ENCODE peak calls at places on chromosomes 13 and 19, in six cellular contexts. D is activated T-helper 1 cell treated with Interleukin-2 at 50 U/mL for 16 hours; B is endodermal cell; M is cardiac muscle cell; F is activated naive CD8-positive, alpha-beta T cell treated with anti-CD3 and anti-CD28 coated beads for 36 hours; Q is HEK293T. O is an unnamed sample.

GRCh38 chr19:29626386-29626785 is 20.3 kb downstream of the POP4 start:
- DNase-seq in D (no peak), B (no peak), M (no peak), F (no peak), Q (no peak), O (no peak)

GRCh38 chr19:22893855-22894270 is 61.8 kb downstream of the ZNF723 start:
- DNase-seq in D (no peak), B (no peak), M (no peak), F (no peak), Q (no peak), O (no peak)

GRCh38 chr13:34913040-34913439 is 29.0 kb upstream of the NBEA start:
- DNase-seq in D (no peak), B (peak; percentile 87), M (peak; percentile 65), F (no peak), Q (peak; percentile 18), O (peak; percentile 47)

GRCh38 chr13:112877976-112878955 is 90.7 kb upstream of the MCF2L start:
- DNase-seq in D (no peak), B (peak; percentile 45), M (no peak), F (no peak), Q (no peak), O (no peak)

GRCh38 chr13:74061939-74062595 is 72.1 kb downstream of the KLF12 start:
- DNase-seq in D (no peak), B (no peak), M (peak; percentile 36), F (no peak), Q (no peak), O (peak; percentile 59)

GRCh38 chr19:8512115-8512967 is 1.6 kb downstream of the ZNF414 start:
- DNase-seq in D (no peak), B (peak; percentile 84), M (no peak), F (peak; percentile 40), Q (peak; percentile 74), O (peak; percentile 71)

GRCh38 chr19:49930483-49931011 is 1.2 kb upstream of the NUP62 start:
- DNase-seq in D (no peak), B (peak; percentile 76), M (no peak), F (no peak), Q (no peak), O (peak; percentile 92)

GRCh38 chr13:43985437-43986051 is 105.8 kb downstream of the LACC1 start:
- DNase-seq in D (no peak), B (no peak), M (no peak), F (no peak), Q (no peak), O (no peak)

GRCh38 chr19:720691-721160 is 12.0 kb downstream of the PALM start:
- DNase-seq in D (no peak), B (no peak), M (no peak), F (no peak), Q (no peak), O (no peak)

GRCh38 chr13:29847501-29847983 is 2.9 kb downstream of the UBL3 start:
- DNase-seq in D (no peak), B (no peak), M (peak; percentile 35), F (no peak), Q (no peak), O (no peak)

GRCh38 chr19:41699968-41700323 is 8.5 kb upstream of the CEACAM5 start:
- DNase-seq in D (no peak), B (peak; percentile 38), M (no peak), F (no peak), Q (no peak), O (no peak)

GRCh38 chr13:48158915-48159314 is 64.0 kb upstream of the MED4 start:
- DNase-seq in D (no peak), B (no peak), M (no peak), F (no peak), Q (no peak), O (no peak)

GRCh38 chr13:71828117-71828516 is 38.9 kb downstream of the DACH1 start:
- DNase-seq in D (no peak), B (no peak), M (peak; percentile 7), F (no peak), Q (no peak), O (no peak)

GRCh38 chr19:14066139-14066538 is 4.3 kb upstream of the PALM3 start:
- DNase-seq in D (no peak), B (no peak), M (no peak), F (no peak), Q (no peak), O (no peak)

GRCh38 chr19:2582984-2583956 is 107.3 kb downstream of the GADD45B start:
- DNase-seq in D (no peak), B (no peak), M (no peak), F (no peak), Q (no peak), O (no peak)

GRCh38 chr13:84896128-84896527 is 903.1 kb downstream of the SLITRK6 start:
- DNase-seq in D (no peak), B (peak; percentile 79), M (peak; percentile 51), F (peak; percentile 11), Q (peak; percentile 50), O (peak; percentile 93)

GRCh38 chr13:40389081-40389641 is 277.3 kb downstream of the FOXO1 start:
- DNase-seq in D (peak; percentile 11), B (no peak), M (no peak), F (peak; percentile 42), Q (no peak), O (peak; percentile 49)

GRCh38 chr13:98041081-98041820 is 87.8 kb downstream of the IPO5 start:
- DNase-seq in D (no peak), B (peak; percentile 11), M (no peak), F (no peak), Q (no peak), O (no peak)

GRCh38 chr19:50362656-50363424 is 2.6 kb downstream of the NAPSA start:
- DNase-seq in D (no peak), B (no peak), M (peak; percentile 63), F (peak; percentile 42), Q (no peak), O (no peak)

GRCh38 chr13:75512253-75512652 is 25.4 kb downstream of the COMMD6 start:
- DNase-seq in D (no peak), B (no peak), M (no peak), F (no peak), Q (no peak), O (no peak)

GRCh38 chr19:34998777-34999497 is 1.2 kb upstream of the GRAMD1A start:
- DNase-seq in D (no peak), B (peak; percentile 69), M (peak; percentile 73), F (no peak), Q (no peak), O (no peak)